ENCODE peak calls at places on chromosome 20, in six cellular contexts. O, Z, P, R, M and T are unnamed samples.

GRCh38 chr20:40892642-40893041 is 136.0 kb upstream of the TOP1 start:
- DNase-seq in O (no peak), Z (no peak), P (no peak), R (no peak), M (no peak), T (no peak)

GRCh38 chr20:36384022-36384619 is 78.0 kb downstream of the DLGAP4 start:
- DNase-seq in O (peak; percentile 92), Z (peak; percentile 21), P (peak; percentile 31), R (no peak), M (no peak), T (peak; percentile 30)

GRCh38 chr20:59518881-59519706 is 85.2 kb upstream of the PHACTR3 start:
- DNase-seq in O (peak; percentile 74), Z (peak; percentile 28), P (peak; percentile 51), R (no peak), M (no peak), T (peak; percentile 56)

GRCh38 chr20:1674361-1674760 is 16.8 kb upstream of the SIRPG start:
- DNase-seq in O (no peak), Z (no peak), P (no peak), R (no peak), M (no peak), T (no peak)

GRCh38 chr20:57782631-57783041 is 72.8 kb upstream of the PMEPA1 start:
- DNase-seq in O (no peak), Z (no peak), P (no peak), R (no peak), M (peak; percentile 56), T (no peak)

GRCh38 chr20:835220-836045 is 1.9 kb downstream of the FAM110A start:
- DNase-seq in O (no peak), Z (no peak), P (no peak), R (no peak), M (no peak), T (no peak)

GRCh38 chr20:32743237-32744112 is at the start of gene COMMD7:
- DNase-seq in O (peak; percentile 75), Z (peak; percentile 54), P (no peak), R (peak; percentile 71), M (peak; percentile 96), T (peak; percentile 47)

GRCh38 chr20:49375170-49375569 is 97.3 kb upstream of the ZNFX1 start:
- DNase-seq in O (no peak), Z (no peak), P (no peak), R (no peak), M (no peak), T (no peak)

GRCh38 chr20:57900226-57900905 is 190.6 kb upstream of the PMEPA1 start:
- DNase-seq in O (no peak), Z (no peak), P (no peak), R (no peak), M (no peak), T (peak; percentile 50)

GRCh38 chr20:34262488-34263288 is 21.5 kb downstream of the ASIP start:
- DNase-seq in O (no peak), Z (peak; percentile 63), P (no peak), R (no peak), M (no peak), T (no peak)

GRCh38 chr20:1272368-1273155 is 6.5 kb downstream of the SNPH start:
- DNase-seq in O (no peak), Z (no peak), P (no peak), R (no peak), M (no peak), T (no peak)

GRCh38 chr20:18981956-18982539 is 168.5 kb downstream of the SCP2D1 start:
- DNase-seq in O (no peak), Z (no peak), P (no peak), R (no peak), M (peak; percentile 35), T (no peak)

GRCh38 chr20:21808863-21809664 is 103.6 kb downstream of the PAX1 start:
- DNase-seq in O (peak; percentile 83), Z (no peak), P (no peak), R (peak; percentile 6), M (peak; percentile 92), T (no peak)

GRCh38 chr20:11170025-11170424 is 496.2 kb upstream of the JAG1 start:
- DNase-seq in O (no peak), Z (no peak), P (no peak), R (no peak), M (no peak), T (no peak)

GRCh38 chr20:62734336-62734735 is 25.7 kb downstream of the NTSR1 start:
- DNase-seq in O (no peak), Z (no peak), P (no peak), R (no peak), M (peak; percentile 37), T (no peak)

GRCh38 chr20:34980543-34981213 is 25.0 kb downstream of the MYH7B start:
- DNase-seq in O (peak; percentile 32), Z (no peak), P (no peak), R (no peak), M (peak; percentile 55), T (no peak)

GRCh38 chr20:59560588-59561227 is 43.6 kb upstream of the PHACTR3 start:
- DNase-seq in O (peak; percentile 53), Z (no peak), P (peak; percentile 13), R (no peak), M (no peak), T (peak; percentile 12)

GRCh38 chr20:14410869-14411555 is 73.6 kb upstream of the FLRT3 start:
- DNase-seq in O (no peak), Z (no peak), P (no peak), R (no peak), M (no peak), T (no peak)

GRCh38 chr20:62299666-62300236 is 3.0 kb upstream of the ADRM1 start:
- DNase-seq in O (no peak), Z (no peak), P (no peak), R (no peak), M (peak; percentile 50), T (no peak)

GRCh38 chr20:51978081-51978501 is 175.8 kb upstream of the SALL4 start:
- DNase-seq in O (no peak), Z (no peak), P (no peak), R (peak; percentile 3), M (no peak), T (no peak)

GRCh38 chr20:52269327-52269726 is 77.7 kb upstream of the ZFP64 start:
- DNase-seq in O (no peak), Z (no peak), P (no peak), R (no peak), M (no peak), T (no peak)

GRCh38 chr20:47400685-47401084 is 44.2 kb upstream of the ZMYND8 start:
- DNase-seq in O (no peak), Z (no peak), P (no peak), R (no peak), M (no peak), T (no peak)

GRCh38 chr20:58117944-58118343 is 110.5 kb downstream of the ANKRD60 start:
- DNase-seq in O (no peak), Z (peak; percentile 67), P (no peak), R (no peak), M (no peak), T (no peak)

GRCh38 chr20:38173237-38174156 is 8.4 kb upstream of the TGM2 start:
- DNase-seq in O (peak; percentile 55), Z (peak; percentile 95), P (no peak), R (no peak), M (no peak), T (peak; percentile 87)

GRCh38 chr20:16404171-16404570 is 169.1 kb downstream of the KIF16B start:
- DNase-seq in O (no peak), Z (no peak), P (no peak), R (no peak), M (no peak), T (no peak)
- TF ChIP-seq CTCF in O (peak; percentile 10), Z (no peak), P (no peak), R (peak; percentile 15), M (no peak), T (no peak)

GRCh38 chr20:25037288-25038102 is 20.4 kb downstream of the ACSS1 start:
- DNase-seq in O (no peak), Z (no peak), P (no peak), R (no peak), M (peak; percentile 36), T (no peak)

GRCh38 chr20:25038103-25038410 is 19.9 kb downstream of the ACSS1 start:
- DNase-seq in O (no peak), Z (no peak), P (no peak), R (no peak), M (no peak), T (no peak)

GRCh38 chr20:25033941-25034335 is 24.0 kb downstream of the ACSS1 start:
- DNase-seq in O (no peak), Z (no peak), P (no peak), R (no peak), M (no peak), T (no peak)

GRCh38 chr20:25036331-25036936 is 21.5 kb downstream of the ACSS1 start:
- DNase-seq in O (no peak), Z (no peak), P (no peak), R (no peak), M (no peak), T (no peak)

DNA sequence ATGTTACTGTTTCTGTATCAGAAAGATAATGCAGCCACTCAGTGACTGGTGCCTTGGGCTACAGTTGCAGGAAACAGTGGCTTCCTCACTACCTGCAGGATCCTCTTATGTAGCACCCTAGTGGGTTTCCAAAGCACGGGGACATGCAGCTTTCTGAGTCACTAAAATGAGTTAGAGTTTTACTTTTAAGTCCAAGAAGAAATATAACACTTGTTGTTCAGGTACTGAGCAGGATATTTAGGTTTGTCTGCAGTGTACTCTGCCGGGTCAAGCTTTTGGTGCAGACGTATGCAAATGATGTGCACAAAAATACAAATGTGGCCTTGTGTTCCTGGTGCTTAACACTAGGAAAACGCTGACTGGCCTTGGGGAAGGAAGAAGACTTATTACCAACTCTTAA is 22.0 kb downstream of the ACSS1 start:
- DNase-seq in O (no peak), Z (no peak), P (no peak), R (no peak), M (no peak), T (no peak)
- H3K4me3 ChIP-seq in O (no peak overlapping the region), Z (no peak overlapping the region), P (no peak overlapping the region), R (peak overlapping the region; percentile 31), M (no peak overlapping the region), T (no peak overlapping the region)

GRCh38 chr20:44959896-44960852 is at the start of gene TOMM34:
- DNase-seq in O (peak; percentile 97), Z (peak; percentile 90), P (peak; percentile 88), R (peak; percentile 93), M (peak; percentile 100), T (peak; percentile 90)

GRCh38 chr20:44958276-44958675 is 1.9 kb downstream of the TOMM34 start:
- DNase-seq in O (no peak), Z (no peak), P (no peak), R (no peak), M (no peak), T (no peak)

GRCh38 chr20:44961868-44962267 is 1.7 kb upstream of the TOMM34 start:
- DNase-seq in O (no peak), Z (peak; percentile 63), P (no peak), R (no peak), M (no peak), T (peak; percentile 45)

GRCh38 chr20:44961024-44961866 is 1.0 kb upstream of the TOMM34 start:
- DNase-seq in O (no peak), Z (no peak), P (no peak), R (no peak), M (no peak), T (no peak)

GRCh38 chr20:44959082-44959895 is 908 bp downstream of the TOMM34 start:
- DNase-seq in O (peak; percentile 67), Z (peak; percentile 79), P (no peak), R (no peak), M (no peak), T (peak; percentile 86)
- TF ChIP-seq CTCF in O (no peak), Z (peak; percentile 11), P (no peak), R (no peak), M (no peak), T (no peak)

GRCh38 chr20:64052326-64052722 is 2.9 kb upstream of the SOX18 start:
- DNase-seq in O (no peak), Z (no peak), P (no peak), R (no peak), M (no peak), T (no peak)
- H3K4me3 ChIP-seq in O (no peak overlapping the region), Z (no peak overlapping the region), P (no peak overlapping the region), R (no peak overlapping the region), M (no peak overlapping the region), T (no peak overlapping the region)

GRCh38 chr20:44560229-44560628 is 22.1 kb upstream of the PKIG start:
- DNase-seq in O (no peak), Z (no peak), P (no peak), R (no peak), M (no peak), T (no peak)
- TF ChIP-seq CTCF in O (no peak), Z (no peak), P (no peak), R (no peak), M (no peak), T (no peak)